ENCODE peak calls at places on chromosomes 12 and 14, in nine cellular contexts. P, A, O, L, F, N, D, T and G are unnamed samples.

GRCh38 chr12:24600559-24600958 is 348.3 kb downstream of the BCAT1 start:
- DNase-seq in T (no peak), O (no peak), D (no peak), P (no peak), N (no peak), L (peak; percentile 22), A (no peak), F (no peak), G (no peak)

GRCh38 chr12:122942609-122943008 is 23.7 kb downstream of the ABCB9 start:
- DNase-seq in N (no peak), L (no peak), F (no peak), T (no peak), D (no peak), P (no peak), A (no peak), O (no peak), G (no peak)

GRCh38 chr14:93007225-93007997 is 84.5 kb downstream of the CHGA start:
- DNase-seq in P (no peak), L (peak; percentile 96), F (no peak), O (no peak), N (peak; percentile 62), T (no peak), A (no peak), D (no peak), G (no peak)

GRCh38 chr14:103286460-103286859 is 47.6 kb upstream of the EIF5 start:
- DNase-seq in O (no peak), P (no peak), N (no peak), T (no peak), D (no peak), A (no peak), F (no peak), L (peak; percentile 10), G (no peak)

GRCh38 chr14:61608245-61609142 is 86.8 kb upstream of the HIF1A start:
- DNase-seq in A (no peak), T (no peak), D (no peak), L (peak; percentile 55), N (no peak), O (no peak), F (no peak), P (peak; percentile 98), G (no peak)

GRCh38 chr14:103123634-103124500 is 606 bp downstream of the TNFAIP2 start:
- DNase-seq in D (peak; percentile 60), F (no peak), L (peak; percentile 76), O (peak; percentile 59), T (no peak), P (no peak), N (no peak), A (no peak), G (no peak)

GRCh38 chr12:57401165-57401564 is 29.7 kb downstream of the R3HDM2 start:
- DNase-seq in N (no peak), D (no peak), A (no peak), P (no peak), O (peak; percentile 17), F (no peak), L (peak; percentile 23), T (no peak), G (no peak)

GRCh38 chr14:95502381-95502950 is 14.0 kb downstream of the SYNE3 start:
- DNase-seq in D (no peak), F (no peak), P (no peak), A (no peak), T (no peak), L (no peak), O (no peak), N (no peak), G (no peak)

GRCh38 chr14:103803661-103804060 is 43.7 kb downstream of the PPP1R13B start:
- DNase-seq in L (peak; percentile 72), D (no peak), N (no peak), T (no peak), A (no peak), F (no peak), P (no peak), O (no peak), G (no peak)

GRCh38 chr14:93582516-93582915 is 151.8 kb downstream of the UNC79 start:
- DNase-seq in A (no peak), F (no peak), L (no peak), N (no peak), T (no peak), O (no peak), D (no peak), P (no peak), G (no peak)

GRCh38 chr14:30573203-30573814 is 14.4 kb downstream of the G2E3 start:
- DNase-seq in T (no peak), O (no peak), L (peak; percentile 37), A (no peak), D (no peak), P (no peak), N (no peak), F (no peak), G (no peak)